ENCODE peak calls at places on chromosome 18, in four cellular contexts. E is MM.1S, B is GM23248, F is SK-N-SH. D is an unnamed sample. For H3K4me1, the result is how much of the 10 kb centered on the place peaks cover.

GRCh38 chr18:79245517-79246001 is 150.2 kb upstream of the NFATC1 start:
- DNase-seq in E (no peak), B (peak), F (no peak), D (no peak)

GRCh38 chr18:45467307-45467706 is 148.0 kb upstream of the SLC14A2 start:
- DNase-seq in E (no peak), B (no peak), F (no peak), D (no peak)

GRCh38 chr18:71729611-71730010 is 814.5 kb downstream of the CBLN2 start:
- DNase-seq in E (peak), B (no peak), F (no peak), D (no peak)

GRCh38 chr18:70452501-70452900 is 163.7 kb downstream of the SOCS6 start:
- DNase-seq in E (no peak), B (no peak), F (no peak), D (peak)

GRCh38 chr18:66159451-66159850 is 408.6 kb downstream of the CDH7 start:
- DNase-seq in E (no peak), B (no peak), F (no peak), D (no peak)

GRCh38 chr18:36427369-36427768 is 129.9 kb downstream of the FHOD3 start:
- DNase-seq in E (no peak), B (no peak), F (no peak), D (no peak)

GRCh38 chr18:40019797-40020392 is 1935.1 kb upstream of the PIK3C3 start:
- DNase-seq in E (no peak), B (peak), F (no peak), D (no peak)

GRCh38 chr18:77479047-77479446 is 229.4 kb downstream of the GALR1 start:
- DNase-seq in E (no peak), B (no peak), F (no peak), D (no peak)

GRCh38 chr18:6633370-6633769 is 96.1 kb upstream of the ARHGAP28 start:
- DNase-seq in E (no peak), B (no peak), F (no peak), D (peak)

GRCh38 chr18:59801576-59801975 is 98.2 kb upstream of the PMAIP1 start:
- DNase-seq in E (no peak), B (no peak), F (no peak), D (no peak)

GRCh38 chr18:44884446-44884845 is 203.8 kb downstream of the SETBP1 start:
- DNase-seq in E (no peak), B (peak), F (no peak), D (no peak)

GRCh38 chr18:5841518-5841917 is 53.8 kb downstream of the TMEM200C start:
- DNase-seq in E (no peak), B (peak), F (no peak), D (no peak)

GRCh38 chr18:25256439-25256838 is 95.5 kb downstream of the ZNF521 start:
- DNase-seq in E (no peak), B (no peak), F (no peak), D (peak)

GRCh38 chr18:56285387-56286055 is 352.9 kb downstream of the TXNL1 start:
- DNase-seq in E (no peak), B (peak), F (no peak), D (no peak)

GRCh38 chr18:421236-422155 is 79.0 kb downstream of the COLEC12 start:
- DNase-seq in E (no peak), B (peak), F (no peak), D (no peak)

GRCh38 chr18:76604642-76605240 is 109.7 kb upstream of the ZNF516 start:
- DNase-seq in E (no peak), B (peak), F (no peak), D (no peak)

GRCh38 chr18:56853961-56854360 is 202.8 kb downstream of the WDR7 start:
- DNase-seq in E (no peak), B (no peak), F (no peak), D (no peak)

GRCh38 chr18:79677221-79677620 is 2.4 kb upstream of the CTDP1 start:
- DNase-seq in E (no peak), B (peak), F (no peak), D (no peak)

GRCh38 chr18:37450434-37451133 is 115.0 kb downstream of the CELF4 start:
- DNase-seq in E (no peak), B (no peak), F (peak), D (peak)

GRCh38 chr18:72830109-72830508 is 37.7 kb downstream of the NETO1 start:
- DNase-seq in E (peak), B (peak), F (no peak), D (peak)

GRCh38 chr18:43012951-43013350 is 102.5 kb downstream of the RIT2 start:
- DNase-seq in E (no peak), B (no peak), F (no peak), D (no peak)

GRCh38 chr18:28690100-28690499 is 513.2 kb upstream of the CDH2 start:
- DNase-seq in E (no peak), B (no peak), F (no peak), D (no peak)

GRCh38 chr18:36544036-36544725 is 246.7 kb downstream of the FHOD3 start:
- DNase-seq in E (no peak), B (no peak), F (no peak), D (no peak)

GRCh38 chr18:50729986-50730385 is 89.8 kb downstream of the MRO start:
- DNase-seq in E (no peak), B (no peak), F (no peak), D (no peak)

GRCh38 chr18:9468998-9469397 is 6.3 kb upstream of the RALBP1 start:
- DNase-seq in E (no peak), B (no peak), F (no peak), D (no peak)

GRCh38 chr18:28176933-28177827 is at the start of gene CDH2:
- DNase-seq in E (peak), B (peak), F (peak), D (peak)

GRCh38 chr18:23421277-23421676 is 31.8 kb upstream of the RIOK3 start:
- DNase-seq in E (no peak), B (no peak), F (no peak), D (no peak)

GRCh38 chr18:14767474-14767873 is 19.5 kb downstream of the ANKRD30B start:
- DNase-seq in E (no peak), B (no peak), F (no peak), D (no peak)

GRCh38 chr18:36843784-36844183 is 14.9 kb downstream of the KIAA1328 start:
- DNase-seq in E (peak), B (no peak), F (no peak), D (no peak)

GRCh38 chr18:52326001-52326400 is 14.0 kb upstream of the DCC start:
- DNase-seq in E (no peak), B (no peak), F (no peak), D (no peak)

GRCh38 chr18:32998285-32998684 is 225.5 kb upstream of the KLHL14 start:
- DNase-seq in E (no peak), B (no peak), F (no peak), D (no peak)

DNA sequence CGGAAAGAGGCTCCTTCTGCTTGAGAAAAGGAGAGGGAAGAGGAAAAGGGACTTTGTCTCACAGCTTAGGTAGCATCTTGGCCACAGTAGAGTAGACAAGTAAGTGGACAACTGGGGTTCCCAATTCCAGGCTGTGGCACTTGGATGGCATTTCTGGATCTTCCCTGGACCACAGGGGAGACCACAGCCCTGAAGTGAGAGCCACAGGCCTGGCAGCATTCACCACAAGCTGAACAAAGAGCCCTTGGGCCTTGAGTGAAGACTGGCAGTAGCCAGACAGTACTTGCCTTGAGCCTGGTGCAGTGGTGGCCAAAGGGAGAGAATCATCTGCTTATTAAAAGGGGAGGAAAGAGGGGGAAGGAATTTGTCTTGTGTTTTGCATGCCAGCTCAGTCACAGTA is 226.1 kb upstream of the KLHL14 start:
- DNase-seq in E (no peak), B (no peak), F (no peak), D (no peak)
- H3K4me1 ChIP-seq in E (under half), B (under half), F (under half), D (under half)

DNA sequence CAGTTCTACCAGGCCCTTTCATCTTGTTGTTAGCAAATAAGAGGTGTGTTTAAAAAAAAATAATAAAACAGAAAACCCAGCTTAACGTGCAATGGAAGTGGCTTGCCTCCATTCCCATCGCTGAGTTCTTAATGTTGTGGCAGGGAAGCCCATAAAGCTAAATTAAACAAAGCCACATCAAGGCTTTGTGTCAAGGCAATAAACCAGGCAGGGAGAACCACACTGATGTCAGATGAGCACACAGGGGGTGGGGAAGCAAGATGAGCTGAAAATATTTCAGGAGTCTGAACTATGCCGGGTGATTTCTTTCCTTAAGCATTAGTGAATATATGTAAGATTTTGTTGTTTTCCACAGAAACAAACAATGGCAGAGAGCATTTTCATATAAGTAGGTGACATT is 73.5 kb downstream of the PHLPP1 start:
- DNase-seq in E (no peak), B (no peak), F (no peak), D (no peak)
- TF ChIP-seq EZH2phosphoT487 in E (no peak), B (no peak), F (no peak), D (no peak)

DNA sequence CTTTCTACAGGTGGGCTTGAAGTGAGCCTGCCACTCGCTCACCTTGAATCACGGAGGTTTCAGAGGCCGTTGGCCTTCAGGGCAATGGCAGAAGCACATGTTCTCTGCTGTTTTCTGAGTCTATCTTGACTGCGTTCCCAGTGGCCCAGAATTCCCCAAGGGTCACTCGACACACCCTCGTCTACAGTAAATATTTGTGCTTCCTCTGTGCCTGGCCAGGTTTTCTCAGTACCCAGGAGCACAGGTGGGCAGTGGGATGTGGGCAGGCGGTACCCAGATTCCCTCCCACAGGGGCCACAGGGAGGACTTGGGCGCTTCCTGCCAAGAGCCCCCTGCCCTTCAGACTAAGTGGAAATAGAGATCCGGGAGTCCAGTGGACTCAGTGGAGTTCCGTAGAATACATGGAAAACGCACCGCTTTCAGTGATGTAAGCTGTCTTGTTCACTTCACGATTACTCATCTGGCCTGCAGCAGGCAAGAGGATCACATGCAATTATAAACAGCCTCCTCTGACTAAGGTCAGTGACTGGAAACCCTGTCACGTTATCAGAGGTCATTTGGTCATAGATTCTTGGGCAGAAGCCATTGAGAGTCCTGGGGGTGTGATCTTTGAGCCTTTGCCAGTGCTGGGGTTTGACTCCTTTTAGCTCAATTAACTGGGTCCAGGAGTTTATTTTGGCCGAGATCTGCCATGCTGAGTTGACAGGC is 179.8 kb downstream of the NEDD4L start:
- DNase-seq in E (no peak), B (peak), F (peak), D (no peak)
- H3K4me1 ChIP-seq in E (under half), B (under half), F (under half), D (under half)

DNA sequence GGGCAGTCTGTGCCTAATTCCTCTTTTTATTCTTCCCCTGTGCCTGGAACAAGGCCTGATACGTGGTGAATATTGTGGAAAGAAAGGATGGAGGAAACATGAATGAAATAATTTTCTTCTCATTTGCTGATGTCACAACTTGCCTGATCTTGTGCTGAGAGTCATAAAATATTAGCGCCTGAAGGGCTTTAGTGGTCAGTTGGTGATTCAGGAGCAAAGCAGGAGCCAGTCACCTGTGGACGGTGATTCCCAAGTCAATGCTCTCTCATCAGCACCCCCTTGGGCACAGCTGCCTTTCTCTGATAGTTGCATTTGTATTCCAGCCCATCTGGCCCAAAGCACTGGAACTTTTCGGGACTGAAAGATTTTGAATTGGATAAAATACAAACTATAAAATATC is 502.6 kb upstream of the RAB12 start:
- DNase-seq in E (no peak), B (no peak), F (no peak), D (no peak)
- TF ChIP-seq EZH2phosphoT487 in E (no peak), B (no peak), F (no peak), D (no peak)

DNA sequence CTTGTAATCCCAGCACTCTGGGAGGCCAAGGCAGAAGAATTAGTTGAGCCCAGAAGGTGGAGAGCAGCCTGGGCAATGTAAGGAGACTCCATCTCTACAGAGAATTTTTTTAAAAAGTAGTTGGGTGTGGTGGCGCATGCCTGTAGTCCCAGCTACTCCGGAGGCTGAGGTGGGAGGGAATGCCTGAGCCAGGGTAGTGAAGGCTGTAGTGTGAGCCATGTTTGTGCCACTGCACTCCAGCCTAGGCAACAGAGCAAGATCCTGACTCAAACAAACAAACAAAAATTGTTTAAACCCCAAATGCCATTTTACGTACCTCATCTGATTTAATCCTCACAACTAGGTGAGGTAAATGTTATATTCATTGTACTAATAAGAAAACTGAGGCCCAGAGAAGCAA is 38.2 kb downstream of the LPIN2 start:
- DNase-seq in E (no peak), B (no peak), F (no peak), D (no peak)
- H3K4me1 ChIP-seq in E (under half), B (under half), F (under half), D (under half)

GRCh38 chr18:11956371-11957308 is 24.7 kb upstream of the IMPA2 start:
- DNase-seq in E (no peak), B (no peak), F (no peak), D (no peak)
- TF ChIP-seq EZH2phosphoT487 in E (no peak), B (no peak), F (no peak), D (no peak)

DNA sequence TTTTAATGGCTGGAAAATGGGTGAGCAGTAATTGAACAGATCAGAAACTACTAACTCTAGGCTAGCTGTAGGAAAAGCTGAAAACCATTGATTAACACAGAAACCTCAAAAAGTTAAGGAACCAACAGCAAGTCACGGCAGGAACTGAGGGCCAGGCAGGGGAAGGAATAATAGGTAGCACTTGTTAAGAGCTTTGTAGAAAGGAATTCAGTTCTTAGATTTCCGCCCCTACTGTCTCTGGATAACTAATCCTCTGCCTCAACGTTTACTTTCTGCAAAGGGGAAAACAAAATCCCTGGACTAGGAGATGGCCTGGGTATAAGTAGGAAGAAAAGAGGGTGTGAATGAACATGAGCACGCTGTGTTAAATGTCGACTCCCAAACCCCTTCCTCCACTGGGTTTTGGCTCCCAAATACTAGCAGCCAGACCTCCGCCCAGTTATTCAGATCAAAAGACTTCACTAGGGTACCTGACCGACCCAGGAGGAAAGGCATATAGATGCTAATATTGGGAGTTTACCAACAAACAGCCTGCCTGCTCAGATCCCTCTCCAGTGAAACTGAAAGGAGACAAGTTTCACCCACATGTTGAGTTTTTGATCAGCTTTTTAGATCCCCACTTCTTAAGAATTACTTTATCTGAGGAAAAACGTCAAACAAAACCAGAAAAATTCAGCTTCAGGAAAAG is 12.4 kb downstream of the SMAD2 start:
- DNase-seq in E (peak), B (no peak), F (no peak), D (peak)
- H3K4me1 ChIP-seq in E (under half), B (under half), F (under half), D (half or more)

GRCh38 chr18:2178036-2178435 is 393.3 kb downstream of the METTL4 start:
- DNase-seq in E (no peak), B (no peak), F (no peak), D (no peak)
- TF ChIP-seq EZH2phosphoT487 in E (no peak), B (no peak), F (no peak), D (no peak)